ENCODE peak calls at places on chromosomes 5 and 9, in seven cellular contexts. One of them, this sample, is unnamed.

GRCh38 chr5:81232449-81233079 is 558 bp upstream of the CKMT2 start:
- DNase-seq in upper lobe of left lung: peak; percentile 48
- DNase-seq in CD4-positive, alpha-beta T cell: no peak
- DNase-seq in K562: no peak
- DNase-seq in AG04450: no peak
- DNase-seq in upper lobe of right lung: no peak
- DNase-seq in CD4-positive, alpha-beta memory T cell: no peak
- DNase-seq in this sample: peak; percentile 49

GRCh38 chr9:121598167-121599000 is 53.0 kb upstream of the DAB2IP start:
- DNase-seq in K562: no peak
- DNase-seq in upper lobe of right lung: peak; percentile 91
- DNase-seq in CD4-positive, alpha-beta memory T cell: no peak
- DNase-seq in CD4-positive, alpha-beta T cell: no peak
- DNase-seq in AG04450: peak; percentile 72
- DNase-seq in upper lobe of left lung: peak; percentile 89
- DNase-seq in this sample: no peak

GRCh38 chr9:127545196-127546124 is 66.6 kb upstream of the STXBP1 start:
- DNase-seq in CD4-positive, alpha-beta memory T cell: no peak
- DNase-seq in upper lobe of right lung: peak; percentile 89
- DNase-seq in upper lobe of left lung: peak; percentile 90
- DNase-seq in AG04450: no peak
- DNase-seq in K562: no peak
- DNase-seq in CD4-positive, alpha-beta T cell: no peak
- DNase-seq in this sample: peak; percentile 76

GRCh38 chr5:149011084-149011483 is 51.8 kb downstream of the SH3TC2 start:
- DNase-seq in K562: no peak
- DNase-seq in upper lobe of right lung: no peak
- DNase-seq in CD4-positive, alpha-beta T cell: no peak
- DNase-seq in AG04450: no peak
- DNase-seq in CD4-positive, alpha-beta memory T cell: no peak
- DNase-seq in upper lobe of left lung: no peak
- DNase-seq in this sample: peak; percentile 39

GRCh38 chr5:6545770-6546690 is 86.8 kb downstream of the NSUN2 start:
- DNase-seq in CD4-positive, alpha-beta memory T cell: no peak
- DNase-seq in K562: no peak
- DNase-seq in CD4-positive, alpha-beta T cell: no peak
- DNase-seq in upper lobe of right lung: no peak
- DNase-seq in AG04450: no peak
- DNase-seq in upper lobe of left lung: no peak
- DNase-seq in this sample: peak; percentile 45

GRCh38 chr9:96495341-96495740 is 45.4 kb downstream of the HABP4 start:
- DNase-seq in K562: no peak
- DNase-seq in upper lobe of left lung: no peak
- DNase-seq in CD4-positive, alpha-beta T cell: no peak
- DNase-seq in CD4-positive, alpha-beta memory T cell: no peak
- DNase-seq in upper lobe of right lung: peak; percentile 74
- DNase-seq in AG04450: peak; percentile 78
- DNase-seq in this sample: no peak

GRCh38 chr5:126438871-126439270 is 15.7 kb downstream of the GRAMD2B start:
- DNase-seq in CD4-positive, alpha-beta T cell: no peak
- DNase-seq in upper lobe of left lung: no peak
- DNase-seq in K562: no peak
- DNase-seq in upper lobe of right lung: no peak
- DNase-seq in AG04450: no peak
- DNase-seq in CD4-positive, alpha-beta memory T cell: no peak
- DNase-seq in this sample: no peak

GRCh38 chr9:92094655-92095054 is 20.6 kb downstream of the SPTLC1 start:
- DNase-seq in AG04450: no peak
- DNase-seq in upper lobe of right lung: no peak
- DNase-seq in upper lobe of left lung: no peak
- DNase-seq in CD4-positive, alpha-beta memory T cell: no peak
- DNase-seq in K562: peak; percentile 37
- DNase-seq in CD4-positive, alpha-beta T cell: no peak
- DNase-seq in this sample: no peak

GRCh38 chr5:54098267-54098666 is 212.1 kb downstream of the ARL15 start:
- DNase-seq in upper lobe of left lung: no peak
- DNase-seq in upper lobe of right lung: no peak
- DNase-seq in K562: no peak
- DNase-seq in AG04450: no peak
- DNase-seq in CD4-positive, alpha-beta memory T cell: no peak
- DNase-seq in CD4-positive, alpha-beta T cell: no peak
- DNase-seq in this sample: no peak

GRCh38 chr9:79662553-79662956 is 90.8 kb downstream of the TLE4 start:
- DNase-seq in K562: no peak
- DNase-seq in CD4-positive, alpha-beta memory T cell: peak; percentile 24
- DNase-seq in upper lobe of left lung: no peak
- DNase-seq in upper lobe of right lung: no peak
- DNase-seq in CD4-positive, alpha-beta T cell: no peak
- DNase-seq in AG04450: no peak
- DNase-seq in this sample: no peak

GRCh38 chr5:60260658-60261057 is 367.1 kb upstream of the PDE4D start:
- DNase-seq in CD4-positive, alpha-beta memory T cell: no peak
- DNase-seq in upper lobe of left lung: no peak
- DNase-seq in K562: no peak
- DNase-seq in upper lobe of right lung: no peak
- DNase-seq in CD4-positive, alpha-beta T cell: no peak
- DNase-seq in AG04450: no peak
- DNase-seq in this sample: no peak

GRCh38 chr9:120710110-120710981 is 3.9 kb downstream of the MEGF9 start:
- DNase-seq in CD4-positive, alpha-beta memory T cell: peak; percentile 60
- DNase-seq in K562: peak; percentile 82
- DNase-seq in AG04450: no peak
- DNase-seq in CD4-positive, alpha-beta T cell: no peak
- DNase-seq in upper lobe of left lung: no peak
- DNase-seq in upper lobe of right lung: no peak
- DNase-seq in this sample: no peak

GRCh38 chr5:133391349-133392136 is 220.8 kb downstream of the FSTL4 start:
- DNase-seq in AG04450: no peak
- DNase-seq in CD4-positive, alpha-beta memory T cell: no peak
- DNase-seq in K562: no peak
- DNase-seq in upper lobe of left lung: no peak
- DNase-seq in CD4-positive, alpha-beta T cell: no peak
- DNase-seq in upper lobe of right lung: no peak
- DNase-seq in this sample: no peak

GRCh38 chr5:158798140-158798539 is 301.6 kb downstream of the EBF1 start:
- DNase-seq in CD4-positive, alpha-beta T cell: no peak
- DNase-seq in upper lobe of right lung: no peak
- DNase-seq in AG04450: no peak
- DNase-seq in K562: no peak
- DNase-seq in CD4-positive, alpha-beta memory T cell: no peak
- DNase-seq in upper lobe of left lung: no peak
- DNase-seq in this sample: no peak

GRCh38 chr5:1479581-1480188 is 34.4 kb upstream of the SLC6A3 start:
- DNase-seq in upper lobe of left lung: peak; percentile 85
- DNase-seq in CD4-positive, alpha-beta T cell: peak; percentile 55
- DNase-seq in upper lobe of right lung: no peak
- DNase-seq in K562: peak; percentile 83
- DNase-seq in AG04450: no peak
- DNase-seq in CD4-positive, alpha-beta memory T cell: peak; percentile 41
- DNase-seq in this sample: no peak

GRCh38 chr9:86405926-86406325 is 51.7 kb upstream of the TUT7 start:
- DNase-seq in CD4-positive, alpha-beta memory T cell: no peak
- DNase-seq in K562: no peak
- DNase-seq in CD4-positive, alpha-beta T cell: no peak
- DNase-seq in upper lobe of right lung: no peak
- DNase-seq in AG04450: peak; percentile 76
- DNase-seq in upper lobe of left lung: no peak
- DNase-seq in this sample: no peak

GRCh38 chr5:14660836-14661235 is 3.7 kb upstream of the OTULIN start:
- DNase-seq in AG04450: no peak
- DNase-seq in upper lobe of right lung: no peak
- DNase-seq in K562: no peak
- DNase-seq in CD4-positive, alpha-beta T cell: no peak
- DNase-seq in upper lobe of left lung: no peak
- DNase-seq in CD4-positive, alpha-beta memory T cell: no peak
- DNase-seq in this sample: no peak

GRCh38 chr5:159459951-159460538 is 129.8 kb upstream of the IL12B start:
- DNase-seq in upper lobe of left lung: no peak
- DNase-seq in AG04450: no peak
- DNase-seq in K562: no peak
- DNase-seq in CD4-positive, alpha-beta T cell: no peak
- DNase-seq in upper lobe of right lung: no peak
- DNase-seq in CD4-positive, alpha-beta memory T cell: no peak
- DNase-seq in this sample: no peak

GRCh38 chr5:173744527-173744926 is 128.1 kb upstream of the BOD1 start:
- DNase-seq in CD4-positive, alpha-beta T cell: no peak
- DNase-seq in upper lobe of right lung: no peak
- DNase-seq in K562: no peak
- DNase-seq in AG04450: no peak
- DNase-seq in upper lobe of left lung: no peak
- DNase-seq in CD4-positive, alpha-beta memory T cell: no peak
- DNase-seq in this sample: no peak

GRCh38 chr5:79544136-79544535 is 30.2 kb upstream of the HOMER1 start:
- DNase-seq in AG04450: no peak
- DNase-seq in CD4-positive, alpha-beta T cell: no peak
- DNase-seq in CD4-positive, alpha-beta memory T cell: no peak
- DNase-seq in K562: no peak
- DNase-seq in upper lobe of right lung: no peak
- DNase-seq in upper lobe of left lung: no peak
- DNase-seq in this sample: no peak

GRCh38 chr5:128498844-128499455 is 39.1 kb downstream of the FBN2 start:
- DNase-seq in AG04450: peak; percentile 54
- DNase-seq in CD4-positive, alpha-beta memory T cell: no peak
- DNase-seq in CD4-positive, alpha-beta T cell: no peak
- DNase-seq in K562: no peak
- DNase-seq in upper lobe of left lung: no peak
- DNase-seq in upper lobe of right lung: no peak
- DNase-seq in this sample: no peak

GRCh38 chr5:16871746-16872339 is 64.2 kb downstream of the MYO10 start:
- DNase-seq in upper lobe of left lung: no peak
- DNase-seq in upper lobe of right lung: no peak
- DNase-seq in CD4-positive, alpha-beta T cell: no peak
- DNase-seq in K562: no peak
- DNase-seq in AG04450: peak; percentile 39
- DNase-seq in CD4-positive, alpha-beta memory T cell: no peak
- DNase-seq in this sample: no peak

GRCh38 chr9:14211564-14211963 is 102.4 kb downstream of the NFIB start:
- DNase-seq in upper lobe of left lung: peak; percentile 11
- DNase-seq in CD4-positive, alpha-beta T cell: no peak
- DNase-seq in upper lobe of right lung: no peak
- DNase-seq in K562: no peak
- DNase-seq in AG04450: no peak
- DNase-seq in CD4-positive, alpha-beta memory T cell: no peak
- DNase-seq in this sample: no peak

GRCh38 chr5:83632874-83633273 is 87.8 kb downstream of the HAPLN1 start:
- DNase-seq in upper lobe of right lung: no peak
- DNase-seq in AG04450: peak; percentile 60
- DNase-seq in CD4-positive, alpha-beta memory T cell: no peak
- DNase-seq in K562: no peak
- DNase-seq in upper lobe of left lung: no peak
- DNase-seq in CD4-positive, alpha-beta T cell: no peak
- DNase-seq in this sample: no peak

GRCh38 chr9:89467278-89467625 is 30.7 kb downstream of the SEMA4D start:
- DNase-seq in CD4-positive, alpha-beta T cell: no peak
- DNase-seq in AG04450: no peak
- DNase-seq in upper lobe of left lung: no peak
- DNase-seq in K562: no peak
- DNase-seq in upper lobe of right lung: no peak
- DNase-seq in CD4-positive, alpha-beta memory T cell: no peak
- DNase-seq in this sample: no peak

DNA sequence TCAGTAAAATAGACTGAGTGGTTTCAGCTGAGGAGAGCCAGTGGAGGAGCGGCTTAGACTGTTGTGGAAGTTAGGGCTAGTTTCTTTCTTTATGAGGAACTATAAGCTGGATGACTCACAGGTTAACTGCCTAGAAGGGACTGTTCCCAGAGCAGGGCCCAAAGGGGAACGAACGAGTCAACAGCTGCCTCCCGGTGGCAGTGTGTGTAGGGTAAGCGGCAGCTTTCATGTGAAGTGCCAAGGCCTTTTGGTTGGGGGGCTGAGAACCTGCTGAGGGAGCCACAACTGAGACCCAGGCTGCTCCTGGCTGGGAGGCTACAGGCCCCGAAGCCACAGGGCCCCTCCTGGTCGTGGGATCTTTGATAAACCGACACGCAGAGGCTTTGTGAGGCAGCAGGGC is 7.0 kb downstream of the SQSTM1 start:
- DNase-seq in CD4-positive, alpha-beta T cell: no peak
- DNase-seq in upper lobe of left lung: no peak
- DNase-seq in upper lobe of right lung: peak; percentile 70
- DNase-seq in K562: no peak
- DNase-seq in AG04450: no peak
- DNase-seq in CD4-positive, alpha-beta memory T cell: no peak
- DNase-seq in this sample: no peak
- H3K27ac ChIP-seq in CD4-positive, alpha-beta T cell: no peak overlapping the region
- H3K27ac ChIP-seq in upper lobe of left lung: peak overlapping the region; percentile 14
- H3K27ac ChIP-seq in upper lobe of right lung: peak overlapping the region; percentile 8
- H3K27ac ChIP-seq in K562: no peak overlapping the region
- H3K27ac ChIP-seq in AG04450: no peak overlapping the region
- H3K27ac ChIP-seq in CD4-positive, alpha-beta memory T cell: no peak overlapping the region
- H3K27ac ChIP-seq in this sample: no peak overlapping the region

GRCh38 chr5:137888875-137889759 is at the start of gene PKD2L2:
- DNase-seq in CD4-positive, alpha-beta T cell: peak; percentile 82
- DNase-seq in AG04450: peak; percentile 48
- DNase-seq in upper lobe of right lung: peak; percentile 93
- DNase-seq in upper lobe of left lung: peak; percentile 96
- DNase-seq in K562: peak; percentile 82
- DNase-seq in CD4-positive, alpha-beta memory T cell: peak; percentile 83
- DNase-seq in this sample: peak; percentile 78
- H3K27ac ChIP-seq in CD4-positive, alpha-beta T cell: peak within 1 kb of the TSS; percentile 60
- H3K27ac ChIP-seq in AG04450: peak within 1 kb of the TSS; percentile 52
- H3K27ac ChIP-seq in upper lobe of right lung: peak within 1 kb of the TSS; percentile 75
- H3K27ac ChIP-seq in upper lobe of left lung: peak within 1 kb of the TSS; percentile 55
- H3K27ac ChIP-seq in K562: peak within 1 kb of the TSS; percentile 85
- H3K27ac ChIP-seq in CD4-positive, alpha-beta memory T cell: peak within 1 kb of the TSS; percentile 71
- H3K27ac ChIP-seq in this sample: peak within 1 kb of the TSS; percentile 98

GRCh38 chr5:141869040-141869439 is 9.2 kb downstream of the PCDH1 start:
- DNase-seq in AG04450: no peak
- DNase-seq in upper lobe of right lung: peak; percentile 40
- DNase-seq in K562: no peak
- DNase-seq in CD4-positive, alpha-beta memory T cell: no peak
- DNase-seq in upper lobe of left lung: no peak
- DNase-seq in CD4-positive, alpha-beta T cell: no peak
- DNase-seq in this sample: no peak
- H3K27ac ChIP-seq in AG04450: no peak overlapping the region
- H3K27ac ChIP-seq in upper lobe of right lung: no peak overlapping the region
- H3K27ac ChIP-seq in K562: no peak overlapping the region
- H3K27ac ChIP-seq in CD4-positive, alpha-beta memory T cell: no peak overlapping the region
- H3K27ac ChIP-seq in upper lobe of left lung: no peak overlapping the region
- H3K27ac ChIP-seq in CD4-positive, alpha-beta T cell: no peak overlapping the region
- H3K27ac ChIP-seq in this sample: peak overlapping the region; percentile 48

DNA sequence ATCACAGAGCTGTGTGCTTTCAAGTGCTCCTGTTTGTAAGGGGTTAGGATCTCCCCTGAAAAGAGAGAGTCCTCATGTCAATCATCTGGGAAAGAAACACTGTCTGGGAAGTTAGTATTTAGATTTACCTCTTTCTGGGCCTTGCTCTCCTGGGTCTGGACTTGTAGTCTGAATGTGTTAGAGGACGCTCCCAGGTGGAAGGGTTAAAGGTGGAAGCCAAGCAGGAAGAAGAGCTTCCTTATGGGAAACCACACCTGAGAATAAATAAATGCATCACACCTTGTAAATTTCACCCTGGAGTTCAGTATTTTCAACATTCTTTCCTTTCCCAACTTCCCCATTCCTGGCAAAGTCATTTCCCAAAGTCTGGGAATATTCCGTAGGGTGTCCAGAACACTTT is 1.3 kb downstream of the PLGRKT start:
- DNase-seq in AG04450: no peak
- DNase-seq in CD4-positive, alpha-beta memory T cell: no peak
- DNase-seq in upper lobe of right lung: no peak
- DNase-seq in K562: no peak
- DNase-seq in CD4-positive, alpha-beta T cell: no peak
- DNase-seq in upper lobe of left lung: no peak
- DNase-seq in this sample: no peak
- H3K27ac ChIP-seq in AG04450: no peak overlapping the region
- H3K27ac ChIP-seq in CD4-positive, alpha-beta memory T cell: peak overlapping the region; percentile 92
- H3K27ac ChIP-seq in upper lobe of right lung: peak overlapping the region; percentile 97
- H3K27ac ChIP-seq in K562: no peak overlapping the region
- H3K27ac ChIP-seq in CD4-positive, alpha-beta T cell: no peak overlapping the region
- H3K27ac ChIP-seq in upper lobe of left lung: no peak overlapping the region
- H3K27ac ChIP-seq in this sample: peak overlapping the region; percentile 97

This sample was measured in dorsolateral prefrontal cortex.